ENCODE peak calls at places on chromosomes 13 and 19, in ten cellular contexts. R is effector memory CD8-positive, alpha-beta T cell; D is COR-L47; W is neural progenitor cell; B is GM13977; F is stimulated activated CD4-positive, alpha-beta T cell treated with anti-CD3 and anti-CD28 coated beads, Interleukin-2, amount 100 ng/mL, for 48 hours; J is left colon; H is activated CD4-positive, alpha-beta T cell treated with anti-CD3 and anti-CD28 coated beads, Interleukin-2, amount 50 U/mL, for 1 hour; U is astrocyte of the spinal cord; E is lower leg skin. I is an unnamed sample.

GRCh38 chr13:112181336-112182051 is 114.5 kb downstream of the SOX1 start:
- DNase-seq in R (no peak), D (no peak), W (no peak), B (no peak), F (no peak), J (no peak), H (no peak), U (no peak), E (peak), I (no peak)

GRCh38 chr13:99722931-99723330 is 221.7 kb downstream of the TM9SF2 start:
- DNase-seq in R (no peak), D (no peak), W (no peak), B (no peak), F (no peak), J (no peak), H (no peak), U (no peak), E (no peak), I (no peak)

GRCh38 chr13:33722216-33722900 is 95.6 kb upstream of the RFC3 start:
- DNase-seq in R (no peak), D (no peak), W (no peak), B (peak), F (no peak), J (no peak), H (no peak), U (peak), E (no peak), I (no peak)

GRCh38 chr13:72565893-72566292 is 161.5 kb downstream of the MZT1 start:
- DNase-seq in R (no peak), D (peak), W (peak), B (no peak), F (no peak), J (no peak), H (no peak), U (peak), E (no peak), I (no peak)

GRCh38 chr13:69324109-69324886 is 783.3 kb upstream of the ATXN8OS start:
- DNase-seq in R (no peak), D (peak), W (peak), B (no peak), F (no peak), J (no peak), H (no peak), U (peak), E (no peak), I (no peak)

GRCh38 chr13:49759503-49759902 is 33.0 kb downstream of the KPNA3 start:
- DNase-seq in R (no peak), D (no peak), W (no peak), B (no peak), F (no peak), J (no peak), H (no peak), U (peak), E (no peak), I (no peak)

GRCh38 chr19:11164278-11164677 is 8.7 kb upstream of the SPC24 start:
- DNase-seq in R (no peak), D (no peak), W (no peak), B (no peak), F (no peak), J (no peak), H (no peak), U (no peak), E (no peak), I (no peak)

GRCh38 chr13:49652691-49653305 is 24.5 kb downstream of the ARL11 start:
- DNase-seq in R (no peak), D (peak), W (peak), B (peak), F (no peak), J (peak), H (no peak), U (no peak), E (no peak), I (no peak)

GRCh38 chr19:16200038-16200775 is 2.5 kb downstream of the AP1M1 start:
- DNase-seq in R (no peak), D (no peak), W (no peak), B (no peak), F (no peak), J (peak), H (no peak), U (no peak), E (no peak), I (no peak)

GRCh38 chr19:58581227-58582141 is 8.3 kb upstream of the MZF1 start:
- DNase-seq in R (peak), D (no peak), W (peak), B (peak), F (peak), J (peak), H (peak), U (peak), E (peak), I (peak)

GRCh38 chr19:55452381-55453325 is 8.8 kb downstream of the ISOC2 start:
- DNase-seq in R (no peak), D (peak), W (peak), B (no peak), F (no peak), J (no peak), H (peak), U (peak), E (peak), I (peak)

GRCh38 chr19:8389891-8390616 is at the start of gene RAB11B:
- DNase-seq in R (peak), D (peak), W (peak), B (peak), F (peak), J (peak), H (peak), U (peak), E (peak), I (peak)

GRCh38 chr13:114067886-114068722 is 64.3 kb downstream of the RASA3 start:
- DNase-seq in R (no peak), D (no peak), W (no peak), B (no peak), F (no peak), J (no peak), H (peak), U (no peak), E (no peak), I (no peak)

GRCh38 chr13:111866731-111867245 is 200.2 kb upstream of the SOX1 start:
- DNase-seq in R (no peak), D (no peak), W (no peak), B (no peak), F (no peak), J (no peak), H (no peak), U (no peak), E (peak), I (no peak)

GRCh38 chr13:26300140-26300539 is 46.2 kb downstream of the CDK8 start:
- DNase-seq in R (no peak), D (no peak), W (no peak), B (no peak), F (no peak), J (no peak), H (no peak), U (peak), E (no peak), I (no peak)

GRCh38 chr19:1616396-1616795 is 11.1 kb upstream of the UQCR11 start:
- DNase-seq in R (no peak), D (no peak), W (no peak), B (no peak), F (no peak), J (no peak), H (no peak), U (no peak), E (no peak), I (no peak)

GRCh38 chr19:55251296-55252081 is 7.3 kb downstream of the PPP6R1 start:
- DNase-seq in R (peak), D (no peak), W (no peak), B (no peak), F (peak), J (no peak), H (peak), U (peak), E (no peak), I (no peak)

GRCh38 chr19:10603873-10604459 is 16.9 kb upstream of the AP1M2 start:
- DNase-seq in R (peak), D (no peak), W (peak), B (peak), F (no peak), J (peak), H (peak), U (peak), E (no peak), I (no peak)

GRCh38 chr19:33388817-33389573 is 15.5 kb downstream of the CEBPG start:
- DNase-seq in R (no peak), D (no peak), W (no peak), B (no peak), F (no peak), J (peak), H (no peak), U (no peak), E (peak), I (no peak)

GRCh38 chr13:72458701-72459100 is 268.7 kb downstream of the MZT1 start:
- DNase-seq in R (no peak), D (no peak), W (peak), B (no peak), F (no peak), J (no peak), H (no peak), U (peak), E (no peak), I (no peak)

GRCh38 chr19:47109541-47110375 is 3.8 kb downstream of the ZC3H4 start:
- DNase-seq in R (no peak), D (no peak), W (no peak), B (peak), F (no peak), J (no peak), H (peak), U (peak), E (no peak), I (no peak)

GRCh38 chr19:3459965-3460582 is 20.3 kb downstream of the SMIM24 start:
- DNase-seq in R (no peak), D (no peak), W (no peak), B (no peak), F (no peak), J (no peak), H (no peak), U (no peak), E (no peak), I (no peak)

GRCh38 chr13:80363890-80364503 is 23.1 kb upstream of the SPRY2 start:
- DNase-seq in R (no peak), D (peak), W (peak), B (no peak), F (no peak), J (no peak), H (no peak), U (peak), E (no peak), I (no peak)

GRCh38 chr19:45769821-45770191 is 754 bp upstream of the SIX5 start:
- DNase-seq in R (peak), D (no peak), W (peak), B (peak), F (peak), J (peak), H (peak), U (no peak), E (peak), I (no peak)

GRCh38 chr13:24270639-24271131 is 38.7 kb upstream of the C1QTNF9 start:
- DNase-seq in R (peak), D (no peak), W (peak), B (peak), F (peak), J (peak), H (peak), U (peak), E (no peak), I (no peak)

GRCh38 chr19:54209748-54210494 is 9.3 kb downstream of the RPS9 start:
- DNase-seq in R (no peak), D (peak), W (no peak), B (no peak), F (no peak), J (peak), H (no peak), U (peak), E (peak), I (peak)

GRCh38 chr13:74070065-74070464 is 64.1 kb downstream of the KLF12 start:
- DNase-seq in R (peak), D (no peak), W (no peak), B (peak), F (no peak), J (no peak), H (peak), U (no peak), E (no peak), I (no peak)

GRCh38 chr19:48348039-48348438 is 15.7 kb downstream of the TMEM143 start:
- DNase-seq in R (no peak), D (no peak), W (no peak), B (no peak), F (no peak), J (no peak), H (no peak), U (no peak), E (no peak), I (no peak)

GRCh38 chr19:14135985-14136508 is 342 bp downstream of the ASF1B start:
- DNase-seq in R (no peak), D (no peak), W (no peak), B (no peak), F (no peak), J (no peak), H (no peak), U (no peak), E (no peak), I (no peak)

GRCh38 chr13:50222569-50223332 is 207.5 kb downstream of the KCNRG start:
- DNase-seq in R (peak), D (no peak), W (no peak), B (no peak), F (no peak), J (peak), H (no peak), U (peak), E (no peak), I (no peak)

GRCh38 chr13:43238341-43239083 is 215.1 kb downstream of the DNAJC15 start:
- DNase-seq in R (no peak), D (no peak), W (no peak), B (no peak), F (no peak), J (no peak), H (no peak), U (no peak), E (no peak), I (no peak)

GRCh38 chr19:6739390-6739883 is at the start of gene TRIP10:
- DNase-seq in R (peak), D (no peak), W (peak), B (peak), F (peak), J (peak), H (peak), U (peak), E (peak), I (no peak)

GRCh38 chr19:15701757-15702589 is 25.9 kb upstream of the OR10H2 start:
- DNase-seq in R (no peak), D (no peak), W (no peak), B (no peak), F (no peak), J (peak), H (no peak), U (no peak), E (peak), I (no peak)

GRCh38 chr19:47057328-47057727 is 8.9 kb upstream of the TMEM160 start:
- DNase-seq in R (no peak), D (no peak), W (no peak), B (no peak), F (no peak), J (no peak), H (no peak), U (peak), E (no peak), I (no peak)

GRCh38 chr13:114047358-114047881 is 73.5 kb upstream of the C13orf46 start:
- DNase-seq in R (no peak), D (peak), W (no peak), B (peak), F (no peak), J (no peak), H (no peak), U (peak), E (no peak), I (no peak)

I was measured in AG04450.